ENCODE peak calls at places on chromosomes 6 and 20, in four cellular contexts. I, C, J and T are unnamed samples.

GRCh38 chr6:139706949-139707348 is 332.5 kb upstream of the CITED2 start:
- DNase-seq in I (no peak), C (no peak), J (no peak), T (no peak)

GRCh38 chr6:107443066-107443903 is 16.1 kb downstream of the PDSS2 start:
- DNase-seq in I (no peak), C (no peak), J (no peak), T (no peak)

GRCh38 chr20:17823382-17824144 is 123.8 kb downstream of the BANF2 start:
- DNase-seq in I (no peak), C (no peak), J (no peak), T (no peak)

GRCh38 chr6:101747160-101747559 is 353.7 kb downstream of the GRIK2 start:
- DNase-seq in I (no peak), C (no peak), J (no peak), T (no peak)

GRCh38 chr6:31620586-31621319 is at the start of gene PRRC2A:
- DNase-seq in I (peak), C (peak), J (no peak), T (no peak)

GRCh38 chr6:35713006-35713405 is 23.8 kb upstream of the ARMC12 start:
- DNase-seq in I (no peak), C (no peak), J (no peak), T (no peak)

GRCh38 chr6:167825759-167826229 is 917 bp upstream of the AFDN start:
- DNase-seq in I (peak), C (peak), J (no peak), T (peak)

GRCh38 chr20:3890999-3891929 is 2.1 kb downstream of the PANK2 start:
- DNase-seq in I (no peak), C (no peak), J (no peak), T (peak)

GRCh38 chr6:39638126-39638822 is 86.9 kb downstream of the KIF6 start:
- DNase-seq in I (no peak), C (no peak), J (no peak), T (no peak)

GRCh38 chr6:109460161-109460830 is 4.7 kb upstream of the MICAL1 start:
- DNase-seq in I (no peak), C (no peak), J (no peak), T (no peak)

GRCh38 chr6:170243791-170244291 is 47.0 kb downstream of the DLL1 start:
- DNase-seq in I (no peak), C (no peak), J (no peak), T (no peak)

GRCh38 chr20:10110151-10110550 is 75.4 kb downstream of the ANKEF1 start:
- DNase-seq in I (no peak), C (no peak), J (no peak), T (no peak)

GRCh38 chr6:159819932-159820640 is 20.0 kb downstream of the PNLDC1 start:
- DNase-seq in I (no peak), C (no peak), J (no peak), T (no peak)

GRCh38 chr6:22785036-22785435 is 215.7 kb downstream of the HDGFL1 start:
- DNase-seq in I (no peak), C (no peak), J (no peak), T (no peak)

GRCh38 chr6:2791124-2792050 is 26.2 kb downstream of the WRNIP1 start:
- DNase-seq in I (peak), C (peak), J (peak), T (no peak)

GRCh38 chr6:51844391-51844735 is 243.1 kb downstream of the PKHD1 start:
- DNase-seq in I (no peak), C (no peak), J (no peak), T (no peak)

GRCh38 chr6:36098920-36099647 is 31.2 kb upstream of the MAPK13 start:
- DNase-seq in I (no peak), C (no peak), J (no peak), T (no peak)

GRCh38 chr20:48106428-48106827 is 321.1 kb upstream of the SULF2 start:
- DNase-seq in I (no peak), C (no peak), J (no peak), T (no peak)

GRCh38 chr20:47150403-47151152 is 205.9 kb downstream of the ZMYND8 start:
- DNase-seq in I (peak), C (peak), J (no peak), T (peak)

GRCh38 chr20:45835230-45836224 is 1.9 kb downstream of the SNX21 start:
- DNase-seq in I (no peak), C (no peak), J (peak), T (no peak)

GRCh38 chr6:3176562-3177355 is 19.4 kb upstream of the TUBB2A start:
- DNase-seq in I (peak), C (peak), J (no peak), T (no peak)

GRCh38 chr20:36666181-36666740 is 20.3 kb upstream of the SLA2 start:
- DNase-seq in I (no peak), C (no peak), J (no peak), T (no peak)

GRCh38 chr20:32544260-32544722 is 40.8 kb downstream of the NOL4L start:
- DNase-seq in I (no peak), C (no peak), J (no peak), T (no peak)

GRCh38 chr6:100300221-100300736 is 164.4 kb downstream of the SIM1 start:
- DNase-seq in I (no peak), C (peak), J (peak), T (no peak)

GRCh38 chr6:11978169-11978987 is 33.7 kb upstream of the HIVEP1 start:
- DNase-seq in I (no peak), C (no peak), J (no peak), T (no peak)

GRCh38 chr20:57843941-57844625 is 134.3 kb upstream of the PMEPA1 start:
- DNase-seq in I (no peak), C (no peak), J (no peak), T (no peak)

GRCh38 chr6:24888967-24889366 is 46.8 kb downstream of the RIPOR2 start:
- DNase-seq in I (no peak), C (no peak), J (no peak), T (no peak)
- H3K4me3 ChIP-seq in I (no peak), C (no peak), J (no peak), T (no peak)

GRCh38 chr6:82364087-82365010 is 732 bp downstream of the TPBG start:
- DNase-seq in I (peak), C (peak), J (no peak), T (peak)
- TF ChIP-seq CTCF in I (no peak), C (no peak), J (no peak), T (no peak)

DNA sequence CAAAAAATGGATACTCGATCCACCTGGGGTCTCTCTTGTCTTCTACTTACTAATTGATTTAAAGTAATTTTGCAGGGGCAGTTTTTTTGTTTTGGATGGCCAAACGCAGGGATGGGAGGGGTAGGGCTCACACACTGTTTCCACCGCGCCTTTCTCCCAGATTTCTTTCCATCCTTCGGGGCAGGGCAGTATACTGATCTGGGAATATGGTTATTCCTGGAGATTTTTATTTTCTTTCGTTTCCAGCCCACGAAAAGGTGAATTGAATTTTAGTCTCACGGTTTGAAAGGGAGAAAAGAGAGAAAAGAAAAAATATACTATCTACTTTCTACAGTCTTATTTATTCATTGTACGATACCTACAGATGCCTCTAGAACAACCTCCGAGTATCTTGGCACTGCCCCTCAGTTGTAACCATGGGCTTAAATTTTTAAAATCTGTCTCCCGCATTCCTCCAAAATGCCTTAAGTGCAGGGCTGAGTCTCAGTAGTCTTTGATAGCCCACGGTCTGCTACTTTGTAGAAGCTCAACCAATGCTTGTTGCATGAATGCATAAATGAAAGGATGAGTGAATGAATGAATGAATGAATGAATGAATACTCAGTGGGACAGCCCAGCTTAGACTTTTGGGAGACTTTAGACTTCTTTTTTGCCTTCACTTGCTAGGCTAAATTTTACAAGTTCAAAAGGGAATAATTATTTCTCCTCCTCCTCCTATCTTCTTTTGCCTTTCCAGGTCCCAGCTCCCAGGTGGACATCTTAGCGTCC is 18.1 kb upstream of the TRIM27 start:
- DNase-seq in I (no peak), C (no peak), J (no peak), T (no peak)
- H3K4me3 ChIP-seq in I (peak), C (peak), J (peak), T (peak)

DNA sequence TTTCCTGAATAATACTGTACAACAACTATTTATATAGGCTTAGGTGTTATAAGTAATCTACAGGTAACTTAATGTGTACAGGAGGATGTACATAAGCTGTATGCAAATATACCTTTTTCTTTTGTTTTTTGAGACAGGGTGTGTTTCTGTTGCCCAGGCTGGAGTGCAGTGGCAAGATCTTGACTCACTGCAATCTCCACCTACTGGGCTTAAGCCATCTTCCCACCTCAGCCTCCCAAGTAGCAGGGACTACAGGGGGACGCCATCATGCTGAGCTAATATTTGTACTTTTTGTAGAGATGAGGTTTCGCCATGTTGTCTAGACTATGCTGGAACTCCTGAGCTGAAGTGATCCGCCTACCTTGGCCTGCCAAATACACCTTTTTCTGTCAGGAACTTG is 191.7 kb upstream of the ZNF217 start:
- DNase-seq in I (no peak), C (no peak), J (no peak), T (no peak)
- TF ChIP-seq CTCF in I (no peak), C (no peak), J (no peak), T (no peak)